ENCODE peak calls at places on chromosomes 2 and 18, in six cellular contexts. One of them, this sample, is unnamed.
A peak's percentile ranks its signal among the peaks of the same experiment; 100 is the strongest.

GRCh38 chr2:58484201-58484600 is 243.1 kb upstream of the FANCL start:
- DNase-seq in left ventricle myocardium inferior: no peak
- DNase-seq in uterus: no peak
- DNase-seq in aorta: no peak
- DNase-seq in DND-41: no peak
- DNase-seq in OCI-LY7: no peak
- DNase-seq in this sample: no peak

GRCh38 chr2:62708751-62709150 is 3.2 kb downstream of the EHBP1 start:
- DNase-seq in uterus: no peak
- DNase-seq in aorta: no peak
- DNase-seq in OCI-LY7: no peak
- DNase-seq in left ventricle myocardium inferior: no peak
- DNase-seq in DND-41: no peak
- DNase-seq in this sample: no peak

GRCh38 chr2:139686205-139686604 is 906.0 kb upstream of the NXPH2 start:
- DNase-seq in left ventricle myocardium inferior: no peak
- DNase-seq in uterus: no peak
- DNase-seq in OCI-LY7: no peak
- DNase-seq in aorta: no peak
- DNase-seq in DND-41: no peak
- DNase-seq in this sample: no peak

GRCh38 chr2:207416111-207416510 is 113.7 kb upstream of the CREB1 start:
- DNase-seq in left ventricle myocardium inferior: no peak
- DNase-seq in uterus: no peak
- DNase-seq in OCI-LY7: no peak
- DNase-seq in aorta: no peak
- DNase-seq in DND-41: no peak
- DNase-seq in this sample: no peak

GRCh38 chr2:11582526-11583202 is 48.8 kb downstream of the GREB1 start:
- DNase-seq in uterus: peak; percentile 79
- DNase-seq in aorta: no peak
- DNase-seq in left ventricle myocardium inferior: peak; percentile 55
- DNase-seq in DND-41: peak; percentile 70
- DNase-seq in OCI-LY7: peak; percentile 41
- DNase-seq in this sample: peak; percentile 74

GRCh38 chr2:241560883-241561474 is 2.4 kb downstream of the BOK start:
- DNase-seq in left ventricle myocardium inferior: no peak
- DNase-seq in uterus: no peak
- DNase-seq in aorta: no peak
- DNase-seq in DND-41: no peak
- DNase-seq in OCI-LY7: no peak
- DNase-seq in this sample: peak; percentile 68

GRCh38 chr2:128639693-128640092 is 321.0 kb upstream of the HS6ST1 start:
- DNase-seq in uterus: no peak
- DNase-seq in OCI-LY7: no peak
- DNase-seq in DND-41: peak; percentile 13
- DNase-seq in left ventricle myocardium inferior: no peak
- DNase-seq in aorta: no peak
- DNase-seq in this sample: peak; percentile 60

GRCh38 chr2:158006961-158007664 is 94.6 kb upstream of the UPP2 start:
- DNase-seq in aorta: no peak
- DNase-seq in uterus: no peak
- DNase-seq in DND-41: no peak
- DNase-seq in left ventricle myocardium inferior: no peak
- DNase-seq in OCI-LY7: no peak
- DNase-seq in this sample: no peak

GRCh38 chr2:234446404-234447076 is 50.3 kb downstream of the ARL4C start:
- DNase-seq in left ventricle myocardium inferior: peak; percentile 63
- DNase-seq in DND-41: peak; percentile 90
- DNase-seq in uterus: peak; percentile 30
- DNase-seq in aorta: peak; percentile 91
- DNase-seq in OCI-LY7: peak; percentile 93
- DNase-seq in this sample: peak; percentile 72

GRCh38 chr2:223051580-223052375 is at the start of gene KCNE4:
- DNase-seq in OCI-LY7: no peak
- DNase-seq in left ventricle myocardium inferior: no peak
- DNase-seq in aorta: no peak
- DNase-seq in uterus: peak; percentile 65
- DNase-seq in DND-41: no peak
- DNase-seq in this sample: peak; percentile 60

GRCh38 chr2:65514555-65515195 is 82.3 kb upstream of the SPRED2 start:
- DNase-seq in aorta: no peak
- DNase-seq in uterus: no peak
- DNase-seq in OCI-LY7: no peak
- DNase-seq in left ventricle myocardium inferior: no peak
- DNase-seq in DND-41: no peak
- DNase-seq in this sample: no peak

GRCh38 chr2:174971868-174972781 is 33.1 kb downstream of the CHN1 start:
- DNase-seq in uterus: no peak
- DNase-seq in DND-41: no peak
- DNase-seq in aorta: no peak
- DNase-seq in OCI-LY7: no peak
- DNase-seq in left ventricle myocardium inferior: no peak
- DNase-seq in this sample: no peak

GRCh38 chr2:160407393-160408204 is 86.0 kb downstream of the RBMS1 start:
- DNase-seq in uterus: peak; percentile 68
- DNase-seq in DND-41: peak; percentile 63
- DNase-seq in aorta: peak; percentile 73
- DNase-seq in left ventricle myocardium inferior: peak; percentile 66
- DNase-seq in OCI-LY7: peak; percentile 75
- DNase-seq in this sample: peak; percentile 44

GRCh38 chr2:70003093-70003830 is 41.8 kb upstream of the ASPRV1 start:
- DNase-seq in left ventricle myocardium inferior: no peak
- DNase-seq in OCI-LY7: no peak
- DNase-seq in DND-41: no peak
- DNase-seq in uterus: no peak
- DNase-seq in aorta: no peak
- DNase-seq in this sample: no peak

GRCh38 chr2:24747299-24747698 is 45.9 kb downstream of the PTRHD1 start:
- DNase-seq in left ventricle myocardium inferior: no peak
- DNase-seq in OCI-LY7: no peak
- DNase-seq in DND-41: no peak
- DNase-seq in aorta: no peak
- DNase-seq in uterus: no peak
- DNase-seq in this sample: no peak

GRCh38 chr2:27870724-27871123 is 19.5 kb downstream of the RBKS start:
- DNase-seq in OCI-LY7: no peak
- DNase-seq in DND-41: no peak
- DNase-seq in aorta: no peak
- DNase-seq in left ventricle myocardium inferior: no peak
- DNase-seq in uterus: no peak
- DNase-seq in this sample: no peak

GRCh38 chr2:57546478-57546877 is 500.1 kb upstream of the VRK2 start:
- DNase-seq in OCI-LY7: no peak
- DNase-seq in aorta: no peak
- DNase-seq in left ventricle myocardium inferior: no peak
- DNase-seq in uterus: no peak
- DNase-seq in DND-41: no peak
- DNase-seq in this sample: no peak

GRCh38 chr2:160068906-160069305 is 6.5 kb upstream of the PLA2R1 start:
- DNase-seq in uterus: no peak
- DNase-seq in aorta: no peak
- DNase-seq in DND-41: no peak
- DNase-seq in OCI-LY7: no peak
- DNase-seq in left ventricle myocardium inferior: no peak
- DNase-seq in this sample: no peak

GRCh38 chr2:156399950-156400703 is 36.1 kb upstream of the GPD2 start:
- DNase-seq in OCI-LY7: peak; percentile 19
- DNase-seq in left ventricle myocardium inferior: peak; percentile 80
- DNase-seq in DND-41: no peak
- DNase-seq in uterus: peak; percentile 78
- DNase-seq in aorta: peak; percentile 89
- DNase-seq in this sample: peak; percentile 95

GRCh38 chr2:159053186-159054031 is 85.0 kb downstream of the TANC1 start:
- DNase-seq in aorta: no peak
- DNase-seq in DND-41: no peak
- DNase-seq in OCI-LY7: no peak
- DNase-seq in left ventricle myocardium inferior: no peak
- DNase-seq in uterus: no peak
- DNase-seq in this sample: no peak

GRCh38 chr2:62662548-62662947 is 43.0 kb upstream of the EHBP1 start:
- DNase-seq in left ventricle myocardium inferior: no peak
- DNase-seq in OCI-LY7: no peak
- DNase-seq in uterus: no peak
- DNase-seq in aorta: no peak
- DNase-seq in DND-41: no peak
- DNase-seq in this sample: no peak

GRCh38 chr2:158498749-158499136 is 42.0 kb downstream of the PKP4 start:
- DNase-seq in uterus: no peak
- DNase-seq in OCI-LY7: no peak
- DNase-seq in DND-41: no peak
- DNase-seq in aorta: no peak
- DNase-seq in left ventricle myocardium inferior: no peak
- DNase-seq in this sample: no peak

GRCh38 chr2:48508461-48509124 is 21.4 kb upstream of the STON1 start:
- DNase-seq in left ventricle myocardium inferior: no peak
- DNase-seq in uterus: peak; percentile 50
- DNase-seq in DND-41: peak; percentile 21
- DNase-seq in OCI-LY7: no peak
- DNase-seq in aorta: no peak
- DNase-seq in this sample: no peak

GRCh38 chr2:223222397-223222796 is 170.4 kb downstream of the KCNE4 start:
- DNase-seq in uterus: no peak
- DNase-seq in OCI-LY7: no peak
- DNase-seq in aorta: no peak
- DNase-seq in left ventricle myocardium inferior: no peak
- DNase-seq in DND-41: no peak
- DNase-seq in this sample: no peak

GRCh38 chr18:77223221-77223639 is 26.4 kb upstream of the GALR1 start:
- DNase-seq in DND-41: no peak
- DNase-seq in aorta: no peak
- DNase-seq in OCI-LY7: no peak
- DNase-seq in uterus: no peak
- DNase-seq in left ventricle myocardium inferior: no peak
- DNase-seq in this sample: no peak

GRCh38 chr18:8942909-8943545 is 159.5 kb upstream of the NDUFV2 start:
- DNase-seq in aorta: peak; percentile 58
- DNase-seq in OCI-LY7: no peak
- DNase-seq in left ventricle myocardium inferior: no peak
- DNase-seq in uterus: no peak
- DNase-seq in DND-41: no peak
- DNase-seq in this sample: no peak

GRCh38 chr2:21019000-21019677 is 24.7 kb downstream of the APOB start:
- DNase-seq in OCI-LY7: no peak
- DNase-seq in DND-41: no peak
- DNase-seq in left ventricle myocardium inferior: no peak
- DNase-seq in uterus: no peak
- DNase-seq in aorta: no peak
- DNase-seq in this sample: no peak

GRCh38 chr2:127984551-127984950 is 43.3 kb downstream of the SAP130 start:
- DNase-seq in OCI-LY7: no peak
- DNase-seq in aorta: no peak
- DNase-seq in DND-41: no peak
- DNase-seq in left ventricle myocardium inferior: no peak
- DNase-seq in uterus: no peak
- DNase-seq in this sample: no peak

GRCh38 chr2:232532406-232532805 is 6.4 kb downstream of the CHRND start:
- DNase-seq in aorta: peak; percentile 3
- DNase-seq in OCI-LY7: peak; percentile 84
- DNase-seq in uterus: no peak
- DNase-seq in DND-41: no peak
- DNase-seq in left ventricle myocardium inferior: peak; percentile 26
- DNase-seq in this sample: no peak

GRCh38 chr2:118310878-118311442 is 222.7 kb downstream of the INSIG2 start:
- DNase-seq in OCI-LY7: no peak
- DNase-seq in aorta: no peak
- DNase-seq in left ventricle myocardium inferior: no peak
- DNase-seq in DND-41: no peak
- DNase-seq in uterus: no peak
- DNase-seq in this sample: no peak

DNA sequence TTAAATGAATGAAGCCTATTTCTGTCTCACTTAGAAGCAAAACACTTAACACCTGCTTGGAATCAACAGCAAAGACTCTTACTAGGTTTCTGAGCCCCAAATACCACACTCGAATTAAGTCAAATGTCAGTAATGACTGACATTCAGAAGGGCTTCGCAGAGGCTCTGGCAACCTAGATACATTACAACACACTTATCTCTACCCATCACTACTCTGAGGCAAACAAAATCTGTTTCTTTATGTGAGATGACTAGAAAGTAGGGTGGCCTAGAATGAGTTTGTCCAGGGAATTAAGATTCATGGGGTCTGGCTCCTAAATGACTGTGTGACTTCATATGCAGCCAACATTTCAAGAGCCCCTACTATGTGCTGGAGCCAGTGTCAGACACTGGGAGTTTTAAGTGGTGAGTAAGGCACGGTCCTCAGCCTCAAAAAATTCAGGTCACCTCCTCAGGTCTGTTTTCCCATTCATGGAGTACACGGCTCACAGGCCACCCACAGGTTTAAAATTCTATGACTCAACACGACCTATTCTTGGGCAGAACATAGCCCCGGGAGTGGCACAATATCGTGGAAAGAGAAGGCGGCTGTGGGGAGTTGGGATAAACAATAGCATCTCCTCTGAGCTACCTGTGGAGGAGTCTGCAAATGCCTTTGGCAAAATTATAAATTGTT is 150.3 kb upstream of the ZFP36L2 start:
- DNase-seq in OCI-LY7: no peak
- DNase-seq in DND-41: no peak
- DNase-seq in uterus: no peak
- DNase-seq in left ventricle myocardium inferior: no peak
- DNase-seq in aorta: no peak
- DNase-seq in this sample: no peak
- H3K4me1 ChIP-seq in OCI-LY7: no peaks in the 10 kb centered on the region
- H3K4me1 ChIP-seq in DND-41: no peaks in the 10 kb centered on the region
- H3K4me1 ChIP-seq in uterus: no peaks in the 10 kb centered on the region
- H3K4me1 ChIP-seq in left ventricle myocardium inferior: peaks cover 23% of the 10 kb centered on the region
- H3K4me1 ChIP-seq in aorta: no peaks in the 10 kb centered on the region
- H3K4me1 ChIP-seq in this sample: no peaks in the 10 kb centered on the region

GRCh38 chr2:219273887-219274391 is 5.2 kb upstream of the DNAJB2 start:
- DNase-seq in uterus: no peak
- DNase-seq in OCI-LY7: no peak
- DNase-seq in left ventricle myocardium inferior: no peak
- DNase-seq in aorta: peak; percentile 61
- DNase-seq in DND-41: no peak
- DNase-seq in this sample: no peak
- H3K4me3 ChIP-seq in uterus: no peak overlapping the region
- H3K4me3 ChIP-seq in OCI-LY7: no peak overlapping the region
- H3K4me3 ChIP-seq in left ventricle myocardium inferior: no peak overlapping the region
- H3K4me3 ChIP-seq in aorta: no peak overlapping the region
- H3K4me3 ChIP-seq in DND-41: no peak overlapping the region
- H3K4me3 ChIP-seq in this sample: no peak overlapping the region

GRCh38 chr2:29012211-29012681 is 31.1 kb downstream of the TOGARAM2 start:
- DNase-seq in aorta: peak; percentile 64
- DNase-seq in left ventricle myocardium inferior: peak; percentile 86
- DNase-seq in uterus: no peak
- DNase-seq in OCI-LY7: peak; percentile 3
- DNase-seq in DND-41: peak; percentile 62
- DNase-seq in this sample: no peak
- H3K4me1 ChIP-seq in aorta: no peaks in the 10 kb centered on the region
- H3K4me1 ChIP-seq in left ventricle myocardium inferior: peaks cover 70% of the 10 kb centered on the region
- H3K4me1 ChIP-seq in uterus: no peaks in the 10 kb centered on the region
- H3K4me1 ChIP-seq in OCI-LY7: no peaks in the 10 kb centered on the region
- H3K4me1 ChIP-seq in DND-41: peaks cover 26% of the 10 kb centered on the region
- H3K4me1 ChIP-seq in this sample: no peaks in the 10 kb centered on the region

DNA sequence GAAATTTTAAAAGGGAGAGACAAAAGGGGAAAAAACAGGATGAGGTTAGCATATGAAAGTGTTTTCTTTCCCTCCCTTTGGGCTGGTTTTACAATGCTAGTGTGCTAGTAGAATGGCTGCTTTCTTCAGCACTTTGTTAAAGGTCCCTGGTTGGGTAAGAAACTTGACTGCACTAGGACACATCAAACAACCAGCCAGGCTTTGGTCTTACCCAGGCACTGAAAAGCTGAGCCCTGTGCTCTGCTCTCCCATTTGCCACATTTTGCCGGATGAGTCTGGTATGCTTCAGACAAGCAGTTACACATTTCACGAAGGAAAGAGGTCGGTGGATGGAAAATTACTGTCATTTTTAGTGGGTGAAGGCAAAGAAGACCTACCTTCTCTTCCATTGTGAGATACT is 242.0 kb downstream of the DPP10 start:
- DNase-seq in aorta: no peak
- DNase-seq in left ventricle myocardium inferior: no peak
- DNase-seq in OCI-LY7: no peak
- DNase-seq in DND-41: no peak
- DNase-seq in uterus: no peak
- DNase-seq in this sample: no peak
- H3K4me3 ChIP-seq in aorta: no peak overlapping the region
- H3K4me3 ChIP-seq in left ventricle myocardium inferior: no peak overlapping the region
- H3K4me3 ChIP-seq in OCI-LY7: no peak overlapping the region
- H3K4me3 ChIP-seq in DND-41: no peak overlapping the region
- H3K4me3 ChIP-seq in uterus: no peak overlapping the region
- H3K4me3 ChIP-seq in this sample: no peak overlapping the region

This sample was measured in tibial artery.